ENCODE peak calls at places on chromosomes 7 and 10, in five cellular contexts. T is spleen, X is heart left ventricle, Y is stomach, W is breast epithelium. F is an unnamed sample.

GRCh38 chr7:351681-352480 is 61.9 kb downstream of the FOXL3 start:
- DNase-seq in T (no peak), X (no peak), Y (no peak), W (no peak), F (no peak)

GRCh38 chr10:65325913-65326312 is 1599.9 kb upstream of the LRRTM3 start:
- DNase-seq in T (no peak), X (no peak), Y (no peak), W (no peak), F (no peak)

GRCh38 chr10:16779375-16779774 is 37.8 kb downstream of the RSU1 start:
- DNase-seq in T (no peak), X (no peak), Y (no peak), W (no peak), F (peak; percentile 21)

GRCh38 chr7:47100815-47101435 is 481.0 kb downstream of the TNS3 start:
- DNase-seq in T (no peak), X (no peak), Y (peak; percentile 65), W (no peak), F (no peak)

GRCh38 chr10:102399217-102400021 is 3.9 kb downstream of the NFKB2 start:
- DNase-seq in T (peak; percentile 99), X (peak; percentile 93), Y (peak; percentile 93), W (peak; percentile 90), F (peak; percentile 85)

GRCh38 chr10:44850356-44850934 is 60.7 kb upstream of the TMEM72 start:
- DNase-seq in T (no peak), X (no peak), Y (no peak), W (no peak), F (peak; percentile 57)

GRCh38 chr7:120703585-120704240 is 154.2 kb downstream of the TSPAN12 start:
- DNase-seq in T (no peak), X (no peak), Y (no peak), W (no peak), F (no peak)

GRCh38 chr10:100982916-100983830 is 4.1 kb downstream of the MRPL43 start:
- DNase-seq in T (peak; percentile 67), X (no peak), Y (peak; percentile 7), W (no peak), F (no peak)

GRCh38 chr10:117504601-117505000 is 37.9 kb upstream of the EMX2 start:
- DNase-seq in T (no peak), X (no peak), Y (no peak), W (no peak), F (no peak)

GRCh38 chr7:66183700-66184099 is 21.4 kb upstream of the TPST1 start:
- DNase-seq in T (no peak), X (no peak), Y (no peak), W (no peak), F (no peak)

GRCh38 chr10:122263971-122264370 is 7.1 kb upstream of the BTBD16 start:
- DNase-seq in T (no peak), X (no peak), Y (no peak), W (no peak), F (no peak)

GRCh38 chr7:33624172-33624571 is 281.2 kb upstream of the BMPER start:
- DNase-seq in T (no peak), X (no peak), Y (no peak), W (no peak), F (no peak)

GRCh38 chr7:143145-143751 is 49.1 kb upstream of the FAM20C start:
- DNase-seq in T (no peak), X (peak; percentile 20), Y (no peak), W (peak; percentile 15), F (no peak)

GRCh38 chr7:42431873-42432272 is 194.9 kb upstream of the GLI3 start:
- DNase-seq in T (no peak), X (no peak), Y (no peak), W (no peak), F (no peak)

GRCh38 chr7:134246761-134247160 is 70.0 kb downstream of the SLC35B4 start:
- DNase-seq in T (no peak), X (no peak), Y (no peak), W (no peak), F (no peak)

GRCh38 chr7:157113607-157114006 is 25.1 kb upstream of the UBE3C start:
- DNase-seq in T (peak; percentile 16), X (no peak), Y (no peak), W (no peak), F (no peak)

GRCh38 chr10:113905756-113906155 is 51.3 kb downstream of the NHLRC2 start:
- DNase-seq in T (no peak), X (no peak), Y (no peak), W (no peak), F (no peak)

DNA sequence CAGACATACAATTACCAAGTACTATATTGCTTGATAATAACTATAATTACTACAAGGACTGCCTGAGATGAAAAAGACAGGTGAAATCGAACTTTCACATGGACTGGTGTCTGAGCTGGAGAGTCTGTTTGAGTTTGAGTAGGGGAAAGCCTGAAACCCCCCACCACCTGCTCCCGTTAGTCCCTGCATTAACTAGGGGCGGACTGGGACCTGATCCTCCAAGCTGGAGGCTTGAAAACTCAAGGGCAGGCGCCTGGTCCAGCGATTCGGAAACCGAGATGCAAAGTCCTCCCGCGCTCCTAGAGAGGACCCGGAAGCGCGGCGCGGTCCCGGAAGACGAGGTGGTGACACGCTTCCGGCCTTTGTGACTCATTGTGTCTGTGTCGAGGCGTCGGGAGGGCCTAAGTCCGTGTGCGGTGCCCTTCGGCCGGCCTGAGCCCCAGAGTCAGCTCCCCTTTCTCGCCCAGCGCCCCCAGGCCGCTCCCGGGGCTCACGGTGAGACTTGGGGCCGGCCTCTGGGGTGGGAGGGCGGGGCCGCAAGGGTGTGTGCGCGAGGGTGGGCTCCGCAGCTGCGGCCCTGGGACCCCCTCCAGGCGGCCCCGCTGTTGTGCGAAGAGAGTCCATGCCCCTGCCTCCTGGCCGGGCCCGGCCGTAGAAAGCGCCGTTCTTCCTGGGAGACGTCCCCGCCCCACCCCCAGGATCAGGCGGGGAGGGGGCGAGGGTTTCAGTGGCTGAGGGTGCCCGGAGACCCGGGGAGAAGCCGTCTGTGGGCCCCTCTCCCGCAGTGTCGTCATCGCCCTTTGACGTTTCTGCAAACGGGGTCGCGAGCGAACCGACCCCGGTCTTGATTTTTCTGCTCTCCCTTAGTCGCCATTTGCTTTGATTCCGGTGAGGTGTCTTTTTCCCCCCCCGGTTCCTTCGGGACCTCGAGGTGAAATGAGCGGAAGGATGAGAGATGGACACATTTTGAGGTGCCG is at the start of gene ZKSCAN1:
- DNase-seq in T (peak; percentile 97), X (peak; percentile 93), Y (peak; percentile 92), W (peak; percentile 87), F (peak; percentile 86)
- TF ChIP-seq POLR2A in T (peak; percentile 51), X (peak; percentile 68), Y (no peak), W (peak; percentile 77), F (peak; percentile 80)

GRCh38 chr7:44064791-44065430 is 456 bp downstream of the PGAM2 start:
- DNase-seq in T (peak; percentile 83), X (peak; percentile 40), Y (no peak), W (peak; percentile 50), F (no peak)
- H3K4me3 ChIP-seq in T (no peak overlapping the region), X (peak overlapping the region; percentile 53), Y (no peak overlapping the region), W (no peak overlapping the region), F (no peak overlapping the region)

GRCh38 chr7:132996581-132997242 is 85.2 kb downstream of the CHCHD3 start:
- DNase-seq in T (no peak), X (no peak), Y (no peak), W (no peak), F (no peak)

GRCh38 chr7:133001727-133002126 is 80.2 kb downstream of the CHCHD3 start:
- DNase-seq in T (no peak), X (no peak), Y (no peak), W (no peak), F (no peak)

GRCh38 chr7:132999845-133000244 is 82.0 kb downstream of the CHCHD3 start:
- DNase-seq in T (no peak), X (no peak), Y (no peak), W (no peak), F (no peak)

GRCh38 chr7:132997505-132997904 is 84.4 kb downstream of the CHCHD3 start:
- DNase-seq in T (no peak), X (no peak), Y (no peak), W (no peak), F (no peak)

GRCh38 chr7:132998763-132999162 is 83.1 kb downstream of the CHCHD3 start:
- DNase-seq in T (no peak), X (no peak), Y (no peak), W (no peak), F (no peak)
- H3K4me1 ChIP-seq in T (no peaks in the 10 kb centered on the region), X (no peaks in the 10 kb centered on the region), Y (peaks cover 30% of the 10 kb centered on the region), W (no peaks in the 10 kb centered on the region), F (no peaks in the 10 kb centered on the region)

DNA sequence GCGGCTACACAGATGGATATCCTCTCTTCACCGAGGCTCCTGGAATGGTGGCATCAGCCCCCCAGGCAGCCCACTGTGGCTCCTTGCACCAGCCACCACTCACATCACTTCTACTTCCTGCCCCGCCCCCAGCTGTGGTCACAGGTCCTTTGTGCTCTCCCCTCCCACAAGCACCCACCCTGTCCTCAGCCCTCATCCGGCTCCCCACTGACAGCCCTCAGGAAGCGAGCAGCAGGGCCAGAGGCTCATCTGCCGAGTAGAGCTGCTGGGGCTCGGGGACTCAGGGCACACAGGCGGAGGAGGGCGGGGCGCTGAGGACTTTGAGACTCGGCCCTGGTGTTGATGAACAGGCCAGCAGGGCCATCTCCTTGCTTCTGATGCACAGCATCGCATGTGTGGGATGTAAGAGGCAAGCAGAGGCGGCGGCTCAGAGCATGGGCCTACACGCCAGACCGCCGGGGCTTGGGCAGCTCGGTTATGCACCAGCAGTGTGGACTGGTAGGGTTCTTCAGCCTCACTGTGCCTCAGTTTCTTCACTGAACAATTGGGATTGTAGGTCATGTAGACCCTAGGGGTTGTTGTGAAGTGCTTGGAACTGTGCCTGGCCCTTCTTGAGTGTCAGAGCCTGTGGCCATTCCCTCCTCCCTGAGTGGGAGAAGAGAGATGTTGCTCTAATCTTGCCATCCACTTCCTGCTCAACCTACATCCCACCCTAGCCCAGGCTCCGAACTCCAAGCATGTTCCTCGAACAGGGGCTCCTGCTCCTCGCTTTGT is at the start of gene PRF1:
- DNase-seq in T (peak; percentile 93), X (no peak), Y (peak; percentile 54), W (no peak), F (no peak)
- TF ChIP-seq POLR2A in T (no peak), X (no peak), Y (no peak), W (no peak), F (no peak)

GRCh38 chr10:6299234-6299633 is 96.5 kb downstream of the PFKFB3 start:
- DNase-seq in T (no peak), X (no peak), Y (peak; percentile 75), W (peak; percentile 56), F (no peak)

GRCh38 chr10:6299743-6300105 is 97.0 kb downstream of the PFKFB3 start:
- DNase-seq in T (no peak), X (no peak), Y (no peak), W (no peak), F (no peak)

GRCh38 chr10:6300106-6300783 is 97.5 kb downstream of the PFKFB3 start:
- DNase-seq in T (no peak), X (peak; percentile 41), Y (no peak), W (no peak), F (no peak)

GRCh38 chr10:6301482-6302083 is 98.9 kb downstream of the PFKFB3 start:
- DNase-seq in T (no peak), X (no peak), Y (no peak), W (no peak), F (no peak)

DNA sequence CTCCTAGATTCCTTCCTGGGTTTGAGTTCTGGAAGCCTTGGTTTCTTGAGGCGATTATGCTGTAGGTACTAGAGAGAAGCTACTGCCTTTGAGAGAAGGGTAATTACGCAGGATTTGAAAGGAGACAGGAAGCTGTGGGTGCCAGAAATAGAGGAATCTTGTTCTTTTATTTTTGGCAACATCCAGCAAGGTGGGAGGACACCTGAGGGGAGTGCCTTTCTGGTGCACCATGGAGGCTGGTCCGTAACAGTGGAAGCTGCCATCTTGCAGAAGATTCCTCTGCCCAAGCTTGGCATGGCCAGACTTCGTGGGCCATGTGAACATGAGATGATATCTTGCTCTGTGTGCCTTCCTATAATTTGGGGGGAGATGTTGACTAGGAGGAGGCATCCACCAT is 98.0 kb downstream of the PFKFB3 start:
- DNase-seq in T (no peak), X (no peak), Y (no peak), W (no peak), F (no peak)
- H3K4me3 ChIP-seq in T (no peak overlapping the region), X (no peak overlapping the region), Y (no peak overlapping the region), W (no peak overlapping the region), F (no peak overlapping the region)